ENCODE peak calls at places on chromosomes 12 and 14, in four cellular contexts. X is left ventricle myocardium inferior, U is spleen, L is kidney. K is an unnamed sample.

GRCh38 chr12:59737725-59738463 is 142.1 kb downstream of the SLC16A7 start:
- DNase-seq in X (no peak), U (no peak), L (no peak), K (no peak)

GRCh38 chr12:75981773-75982564 is 49.6 kb downstream of the PHLDA1 start:
- DNase-seq in X (peak; percentile 18), U (no peak), L (no peak), K (no peak)

GRCh38 chr14:54094765-54095164 is 138.1 kb upstream of the BMP4 start:
- DNase-seq in X (no peak), U (no peak), L (no peak), K (no peak)

GRCh38 chr14:75340921-75341320 is 62.3 kb downstream of the FOS start:
- DNase-seq in X (peak; percentile 92), U (peak; percentile 87), L (peak; percentile 93), K (peak; percentile 78)

GRCh38 chr12:9372202-9372601 is 164.0 kb upstream of the PZP start:
- DNase-seq in X (no peak), U (no peak), L (no peak), K (no peak)

GRCh38 chr14:95196268-95196667 is 38.9 kb upstream of the DICER1 start:
- DNase-seq in X (no peak), U (no peak), L (no peak), K (no peak)

GRCh38 chr12:112381898-112382796 is at the start of gene HECTD4:
- DNase-seq in X (peak; percentile 98), U (peak; percentile 99), L (peak; percentile 98), K (peak; percentile 99)

GRCh38 chr12:129145381-129145780 is 292.1 kb downstream of the GLT1D1 start:
- DNase-seq in X (no peak), U (no peak), L (no peak), K (no peak)

GRCh38 chr12:28583771-28584261 is 393.6 kb downstream of the CCDC91 start:
- DNase-seq in X (no peak), U (no peak), L (no peak), K (no peak)

GRCh38 chr12:14326699-14327098 is 38.8 kb upstream of the ATF7IP start:
- DNase-seq in X (no peak), U (no peak), L (no peak), K (no peak)

GRCh38 chr12:30796508-30796780 is 41.7 kb upstream of the CAPRIN2 start:
- DNase-seq in X (no peak), U (no peak), L (no peak), K (no peak)

GRCh38 chr14:24094839-24095195 is 706 bp downstream of the PCK2 start:
- DNase-seq in X (no peak), U (peak; percentile 83), L (peak; percentile 80), K (peak; percentile 70)

GRCh38 chr12:122944588-122944987 is 21.7 kb downstream of the ABCB9 start:
- DNase-seq in X (no peak), U (no peak), L (peak; percentile 88), K (no peak)

GRCh38 chr12:65818454-65819382 is 5.6 kb upstream of the HMGA2 start:
- DNase-seq in X (no peak), U (no peak), L (no peak), K (no peak)

GRCh38 chr14:22630486-22630885 is 13.7 kb downstream of the OR6J1 start:
- DNase-seq in X (no peak), U (no peak), L (no peak), K (no peak)

GRCh38 chr12:79884401-79885006 is 50.4 kb downstream of the PPP1R12A start:
- DNase-seq in X (no peak), U (no peak), L (no peak), K (no peak)

GRCh38 chr14:57086271-57087162 is 182.2 kb downstream of the EXOC5 start:
- DNase-seq in X (no peak), U (no peak), L (no peak), K (no peak)

GRCh38 chr14:61561657-61562276 is 133.5 kb upstream of the HIF1A start:
- DNase-seq in X (peak; percentile 51), U (peak; percentile 81), L (peak; percentile 93), K (peak; percentile 74)

GRCh38 chr12:126952106-126953007 is 1314.6 kb upstream of the TMEM132C start:
- DNase-seq in X (no peak), U (no peak), L (no peak), K (no peak)

GRCh38 chr12:51511546-51512260 is 79.3 kb upstream of the SCN8A start:
- DNase-seq in X (no peak), U (no peak), L (no peak), K (no peak)

GRCh38 chr12:64452559-64453329 is 824 bp downstream of the TBK1 start:
- DNase-seq in X (no peak), U (no peak), L (no peak), K (no peak)

GRCh38 chr12:58961166-58961565 is 40.9 kb upstream of the LRIG3 start:
- DNase-seq in X (no peak), U (no peak), L (no peak), K (no peak)

GRCh38 chr12:5614206-5614605 is 182.3 kb downstream of the NTF3 start:
- DNase-seq in X (no peak), U (no peak), L (no peak), K (no peak)

GRCh38 chr12:10716277-10716676 is 6.8 kb downstream of the YBX3 start:
- DNase-seq in X (no peak), U (no peak), L (no peak), K (no peak)
- H3K4me1 ChIP-seq in X (peaks cover 61% of the 10 kb centered on the region), U (peaks cover 61% of the 10 kb centered on the region), L (peaks cover 11% of the 10 kb centered on the region), K (peaks cover 53% of the 10 kb centered on the region)

GRCh38 chr14:87866116-87866515 is 126.9 kb downstream of the GALC start:
- DNase-seq in X (no peak), U (no peak), L (no peak), K (no peak)

GRCh38 chr14:87874676-87875075 is 118.3 kb downstream of the GALC start:
- DNase-seq in X (no peak), U (no peak), L (no peak), K (no peak)

GRCh38 chr14:87873741-87874140 is 119.2 kb downstream of the GALC start:
- DNase-seq in X (no peak), U (no peak), L (no peak), K (no peak)

GRCh38 chr14:87868920-87869319 is 124.1 kb downstream of the GALC start:
- DNase-seq in X (no peak), U (no peak), L (no peak), K (no peak)

DNA sequence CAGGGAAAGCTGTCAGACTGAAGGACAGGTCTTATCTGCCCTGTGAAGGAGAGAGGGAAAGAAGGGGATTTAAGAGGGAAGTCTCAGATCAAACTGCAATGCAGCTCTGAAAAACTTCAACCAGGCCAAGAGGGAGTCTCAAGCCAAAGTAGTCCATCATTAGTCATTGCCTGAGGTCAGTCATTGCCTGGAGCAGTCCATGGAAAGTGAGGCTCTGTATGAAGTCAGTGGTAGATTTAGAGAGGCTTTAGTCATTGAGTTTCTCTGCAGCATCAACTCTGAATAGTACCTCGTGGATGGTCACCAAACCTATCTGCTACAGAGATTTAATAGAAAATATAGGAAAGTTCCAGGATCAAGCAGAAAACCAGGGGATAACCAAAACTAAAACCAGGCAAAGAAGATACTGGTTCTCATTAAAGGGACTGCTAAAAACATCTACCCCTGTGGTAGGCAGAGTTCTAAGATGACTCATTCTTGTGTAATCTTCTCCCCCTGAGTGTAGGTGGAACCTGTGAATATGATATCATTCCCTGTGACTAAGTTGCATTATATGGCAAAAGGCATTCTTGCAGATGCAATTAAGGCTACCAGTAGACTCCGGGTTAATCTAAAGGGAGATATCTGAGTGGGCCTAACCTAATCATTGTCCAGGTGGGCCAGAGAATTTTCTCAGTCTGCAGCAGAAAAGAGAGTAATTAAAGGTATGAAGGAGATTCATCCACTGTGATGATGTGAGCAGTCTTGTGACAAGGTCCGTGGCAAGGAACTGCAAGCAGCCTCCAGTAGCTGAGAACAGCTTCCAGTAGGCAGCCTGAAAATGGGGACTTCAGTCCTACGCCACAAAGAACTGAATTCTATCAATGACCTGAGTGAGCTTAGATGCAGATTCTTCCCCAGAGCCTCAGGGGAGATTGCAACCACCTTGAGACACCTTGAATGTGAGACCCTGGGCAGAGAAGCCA is 123.1 kb downstream of the GALC start:
- DNase-seq in X (no peak), U (no peak), L (no peak), K (no peak)
- TF ChIP-seq CTCF in X (no peak), U (no peak), L (no peak), K (no peak)

GRCh38 chr14:89163237-89163636 is 253.8 kb downstream of the FOXN3 start:
- DNase-seq in X (no peak), U (no peak), L (no peak), K (no peak)

GRCh38 chr14:89165189-89165809 is 251.7 kb downstream of the FOXN3 start:
- DNase-seq in X (no peak), U (no peak), L (no peak), K (no peak)

GRCh38 chr14:89162586-89162985 is 254.4 kb downstream of the FOXN3 start:
- DNase-seq in X (no peak), U (no peak), L (no peak), K (no peak)

GRCh38 chr14:89165810-89166209 is 251.2 kb downstream of the FOXN3 start:
- DNase-seq in X (no peak), U (no peak), L (no peak), K (no peak)

DNA sequence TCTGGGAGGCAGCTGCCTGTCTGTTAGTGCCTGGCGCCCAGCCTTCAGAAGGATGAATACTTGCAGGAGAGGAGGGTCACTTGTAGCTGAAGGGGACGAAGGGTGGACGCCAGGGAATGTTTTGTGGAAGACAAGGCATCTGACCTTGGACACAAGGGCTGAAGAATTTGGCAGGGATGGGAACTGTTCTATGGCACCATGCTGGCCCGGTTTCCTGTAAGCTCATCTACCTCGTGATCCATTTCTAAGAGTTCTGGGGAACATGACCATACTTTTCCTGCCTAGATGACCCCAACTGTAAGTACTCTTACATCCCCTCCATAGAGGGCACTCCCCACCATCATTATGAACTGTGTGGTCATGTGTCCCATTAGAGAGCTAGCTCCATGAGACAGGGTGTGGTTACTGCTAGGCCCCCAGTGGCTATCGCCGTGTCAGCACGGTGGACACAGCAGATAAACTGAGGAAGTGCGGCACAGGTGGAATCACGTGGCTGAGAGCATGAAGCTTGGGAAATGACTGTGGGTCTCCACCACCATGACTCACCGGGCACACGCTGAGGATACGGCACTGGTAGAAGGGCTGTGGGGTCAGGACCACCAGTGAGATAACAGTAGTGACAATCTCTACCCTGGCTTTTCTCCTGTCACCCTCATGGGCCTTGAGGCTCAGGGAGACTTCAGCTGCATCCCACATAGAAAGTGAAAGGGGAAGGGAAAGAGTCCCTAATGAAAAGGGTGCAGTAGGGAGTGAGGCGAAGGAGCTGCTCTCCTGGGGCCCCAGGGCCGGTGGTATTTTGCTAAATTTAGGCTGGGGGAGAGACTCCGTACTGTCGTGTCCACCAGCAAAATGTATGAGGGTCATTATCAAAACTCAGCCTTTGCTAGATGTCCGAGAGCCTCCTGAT is 252.6 kb downstream of the FOXN3 start:
- DNase-seq in X (no peak), U (no peak), L (no peak), K (no peak)
- H3K27ac ChIP-seq in X (peak overlapping the region; percentile 57), U (peak overlapping the region; percentile 85), L (peak overlapping the region; percentile 7), K (peak overlapping the region; percentile 69)

DNA sequence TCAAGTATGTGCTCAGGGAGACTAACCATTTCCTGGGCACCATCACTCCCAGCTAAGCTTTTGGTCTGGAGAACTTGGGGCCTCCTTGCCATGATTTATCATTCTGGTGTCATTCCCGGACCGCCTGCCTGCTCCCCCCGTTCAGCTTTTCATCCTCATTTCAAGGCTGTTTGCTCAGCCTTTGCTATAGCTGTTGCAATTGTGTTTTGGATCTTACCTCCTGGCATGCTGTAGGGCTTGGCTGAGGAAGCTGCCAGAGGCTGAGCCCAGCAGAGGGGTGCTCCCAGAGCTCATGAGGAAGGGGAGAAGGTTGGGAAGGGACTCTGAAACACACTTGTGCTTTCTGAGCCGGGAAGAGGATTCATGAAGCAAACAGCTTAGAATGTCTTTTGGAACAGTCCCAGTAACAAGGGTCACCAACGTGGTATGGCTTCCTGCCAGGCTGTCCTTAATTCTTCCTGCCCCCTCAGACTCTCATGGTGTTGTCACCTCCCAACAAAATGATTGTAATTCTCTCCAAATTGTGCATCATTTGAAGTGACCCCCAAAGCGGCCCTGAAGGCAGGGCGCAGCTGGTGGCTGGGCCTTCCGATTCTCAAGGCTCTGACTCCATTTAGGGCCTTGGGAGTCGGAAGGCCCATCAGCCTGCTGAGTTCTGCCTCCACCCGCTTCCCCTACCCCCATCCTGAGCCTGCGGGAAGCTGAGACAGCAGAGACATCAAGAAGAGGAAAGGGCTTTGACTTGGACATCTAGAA is 111.9 kb upstream of the ARHGAP5 start:
- DNase-seq in X (no peak), U (peak; percentile 82), L (peak; percentile 79), K (no peak)
- H3K4me1 ChIP-seq in X (peaks cover 35% of the 10 kb centered on the region), U (peaks cover 51% of the 10 kb centered on the region), L (peaks cover 36% of the 10 kb centered on the region), K (peaks cover 13% of the 10 kb centered on the region)

K was measured in upper lobe of right lung.